ENCODE peak calls at places on chromosome 5, in nine cellular contexts. V is heart left ventricle; S is aorta; R is pancreas; Y is mucosa of descending colon; A is heart right ventricle; N is CD8-positive, alpha-beta memory T cell; G is kidney; B is GM12878. E is an unnamed sample. For H3K4me1, the result is how much of the 10 kb centered on the place peaks cover.

GRCh38 chr5:102249381-102249780 is 46.7 kb downstream of the SLCO4C1 start:
- DNase-seq in R (no peak), V (no peak), S (no peak), Y (no peak), N (no peak), B (no peak), G (no peak), A (no peak), E (no peak)

GRCh38 chr5:170536498-170536897 is 32.7 kb downstream of the KCNIP1 start:
- DNase-seq in Y (no peak), N (no peak), G (no peak), A (no peak), B (no peak), S (no peak), V (no peak), R (no peak), E (no peak)

GRCh38 chr5:42912184-42912766 is 100.6 kb upstream of the SELENOP start:
- DNase-seq in N (peak), G (no peak), R (no peak), Y (no peak), A (no peak), B (no peak), S (no peak), V (no peak), E (peak)

GRCh38 chr5:39495294-39495693 is 70.5 kb upstream of the DAB2 start:
- DNase-seq in Y (no peak), B (no peak), S (no peak), N (no peak), A (no peak), G (no peak), R (no peak), V (no peak), E (no peak)

GRCh38 chr5:111278824-111279504 is 54.8 kb downstream of the CAMK4 start:
- DNase-seq in G (no peak), S (peak), N (peak), R (peak), Y (peak), A (peak), V (peak), B (peak), E (peak)

GRCh38 chr5:68708156-68708841 is 385.5 kb upstream of the SLC30A5 start:
- DNase-seq in N (no peak), B (no peak), S (no peak), V (no peak), A (no peak), R (no peak), G (no peak), Y (no peak), E (no peak)

GRCh38 chr5:96509721-96510383 is 76.8 kb upstream of the PCSK1 start:
- DNase-seq in A (no peak), Y (no peak), V (no peak), S (no peak), N (no peak), G (no peak), R (no peak), B (no peak), E (no peak)

GRCh38 chr5:1204693-1205242 is 3.4 kb downstream of the SLC6A19 start:
- DNase-seq in S (peak), G (no peak), Y (no peak), A (peak), R (no peak), N (no peak), V (no peak), B (no peak), E (peak)

GRCh38 chr5:133370904-133371303 is 241.4 kb downstream of the FSTL4 start:
- DNase-seq in R (no peak), Y (no peak), N (no peak), B (no peak), V (no peak), A (no peak), G (peak), S (no peak), E (no peak)

GRCh38 chr5:79811081-79811480 is 121.4 kb downstream of the CMYA5 start:
- DNase-seq in N (no peak), V (no peak), S (no peak), G (no peak), B (no peak), A (no peak), Y (no peak), R (no peak), E (no peak)

GRCh38 chr5:124056326-124057160 is 544.6 kb downstream of the CSNK1G3 start:
- DNase-seq in Y (no peak), S (no peak), N (no peak), A (no peak), V (no peak), B (peak), R (no peak), G (no peak), E (no peak)

GRCh38 chr5:96463106-96463505 is 30.1 kb upstream of the PCSK1 start:
- DNase-seq in Y (no peak), R (no peak), N (no peak), B (no peak), G (no peak), V (no peak), S (no peak), A (no peak), E (no peak)

GRCh38 chr5:44845777-44846176 is 37.0 kb downstream of the MRPS30 start:
- DNase-seq in A (no peak), G (no peak), V (no peak), N (no peak), R (no peak), S (no peak), B (no peak), Y (no peak), E (peak)

GRCh38 chr5:31537349-31537748 is 5.2 kb downstream of the C5orf22 start:
- DNase-seq in V (no peak), S (no peak), B (no peak), G (no peak), A (no peak), N (no peak), R (no peak), Y (no peak), E (no peak)

GRCh38 chr5:34488984-34489383 is 167.1 kb upstream of the RAI14 start:
- DNase-seq in G (no peak), N (no peak), A (no peak), B (no peak), Y (no peak), S (no peak), V (no peak), R (no peak), E (no peak)

GRCh38 chr5:105789246-105789645 is 1881.5 kb downstream of the EFNA5 start:
- DNase-seq in A (no peak), V (no peak), S (no peak), G (no peak), N (no peak), Y (no peak), R (no peak), B (no peak), E (no peak)

GRCh38 chr5:177310757-177311173 is 933 bp downstream of the MXD3 start:
- DNase-seq in A (no peak), S (peak), Y (peak), G (peak), R (peak), V (peak), N (no peak), B (no peak), E (no peak)

GRCh38 chr5:173764321-173765029 is 123.7 kb upstream of the CPEB4 start:
- DNase-seq in S (peak), R (peak), G (peak), N (no peak), A (peak), Y (peak), B (no peak), V (peak), E (peak)

GRCh38 chr5:120605325-120606079 is 141.4 kb downstream of the PRR16 start:
- DNase-seq in S (peak), A (no peak), B (no peak), R (no peak), Y (no peak), G (no peak), V (no peak), N (no peak), E (no peak)

GRCh38 chr5:43425965-43426364 is 13.8 kb upstream of the CCL28 start:
- DNase-seq in Y (no peak), V (no peak), N (no peak), G (peak), S (no peak), B (no peak), R (no peak), A (no peak), E (no peak)

GRCh38 chr5:140785905-140786686 is at the start of gene PCDHA1:
- DNase-seq in V (no peak), A (no peak), Y (no peak), B (no peak), R (no peak), N (no peak), G (no peak), S (no peak), E (peak)

GRCh38 chr5:171542504-171543150 is 123.2 kb downstream of the FGF18 start:
- DNase-seq in G (peak), R (no peak), N (no peak), V (no peak), A (no peak), S (no peak), Y (no peak), B (no peak), E (no peak)

GRCh38 chr5:124182133-124182532 is 564.3 kb downstream of the ZNF608 start:
- DNase-seq in S (no peak), Y (no peak), A (no peak), V (no peak), G (no peak), N (no peak), B (no peak), R (no peak), E (no peak)

GRCh38 chr5:139901251-139901575 is 105.6 kb downstream of the PSD2 start:
- DNase-seq in R (no peak), G (no peak), B (no peak), Y (no peak), A (no peak), V (no peak), S (no peak), N (no peak), E (no peak)

GRCh38 chr5:386432-387341 is 56.3 kb upstream of the EXOC3 start:
- DNase-seq in B (no peak), G (no peak), V (no peak), R (peak), A (no peak), Y (peak), N (no peak), S (peak), E (no peak)

GRCh38 chr5:44881266-44881665 is 72.5 kb downstream of the MRPS30 start:
- DNase-seq in G (no peak), A (no peak), R (no peak), N (no peak), S (no peak), Y (no peak), B (no peak), V (no peak), E (no peak)

GRCh38 chr5:77379558-77380061 is 112.5 kb downstream of the WDR41 start:
- DNase-seq in S (no peak), Y (no peak), A (no peak), R (no peak), B (peak), G (no peak), V (no peak), N (no peak), E (no peak)

GRCh38 chr5:170076211-170076610 is 29.5 kb upstream of the FOXI1 start:
- DNase-seq in G (no peak), S (no peak), V (no peak), A (no peak), N (no peak), B (no peak), R (no peak), Y (no peak), E (no peak)

GRCh38 chr5:172180936-172181335 is 7.1 kb downstream of the STK10 start:
- DNase-seq in B (no peak), A (no peak), G (peak), Y (no peak), S (peak), N (no peak), V (no peak), R (no peak), E (no peak)

GRCh38 chr5:147509041-147509709 is 693 bp downstream of the DPYSL3 start:
- DNase-seq in G (peak), S (peak), R (peak), A (peak), Y (peak), N (no peak), V (peak), B (no peak), E (peak)

GRCh38 chr5:173075137-173075868 is 19.2 kb downstream of the CREBRF start:
- DNase-seq in V (no peak), R (no peak), S (no peak), B (no peak), N (no peak), A (no peak), G (no peak), Y (no peak), E (no peak)

GRCh38 chr5:35046754-35047153 is 995 bp downstream of the AGXT2 start:
- DNase-seq in B (no peak), R (no peak), V (no peak), N (no peak), A (no peak), G (no peak), Y (no peak), S (no peak), E (no peak)

GRCh38 chr5:34410411-34411139 is 245.6 kb upstream of the RAI14 start:
- DNase-seq in A (no peak), B (no peak), G (no peak), Y (no peak), R (no peak), V (no peak), S (no peak), N (no peak), E (no peak)

GRCh38 chr5:6633469-6634326 is 458 bp downstream of the SRD5A1 start:
- DNase-seq in B (no peak), Y (no peak), R (no peak), A (no peak), V (no peak), G (no peak), S (peak), N (no peak), E (peak)

GRCh38 chr5:98816574-98817222 is 43.2 kb downstream of the RGMB start:
- DNase-seq in N (no peak), S (no peak), R (peak), G (no peak), V (no peak), B (no peak), A (no peak), Y (peak), E (peak)

GRCh38 chr5:171427318-171428167 is 8.1 kb downstream of the FGF18 start:
- DNase-seq in R (peak), B (no peak), V (peak), Y (no peak), N (no peak), G (peak), S (no peak), A (peak), E (no peak)

GRCh38 chr5:151780348-151780747 is 8.6 kb downstream of the G3BP1 start:
- DNase-seq in S (no peak), V (no peak), A (no peak), Y (no peak), N (no peak), R (no peak), G (no peak), B (no peak), E (no peak)
- H3K4me1 ChIP-seq in S (under half), V (half or more), A (half or more), Y (under half), N (half or more), R (half or more), G (under half), B (under half), E (under half)

GRCh38 chr5:150520747-150521521 is 13.0 kb downstream of the NDST1 start:
- DNase-seq in A (no peak), G (no peak), V (no peak), Y (no peak), S (no peak), B (no peak), R (peak), N (no peak), E (no peak)
- H3K4me1 ChIP-seq in A (half or more), G (under half), V (half or more), Y (under half), S (under half), B (under half), R (half or more), N (under half), E (under half)

GRCh38 chr5:134846641-134846960 is 833 bp downstream of the C5orf24 start:
- DNase-seq in B (no peak), S (no peak), Y (no peak), G (no peak), V (peak), A (no peak), N (peak), R (no peak), E (peak)
- H3K4me1 ChIP-seq in B (under half), S (under half), Y (under half), G (under half), V (under half), A (under half), N (under half), R (under half), E (under half)

DNA sequence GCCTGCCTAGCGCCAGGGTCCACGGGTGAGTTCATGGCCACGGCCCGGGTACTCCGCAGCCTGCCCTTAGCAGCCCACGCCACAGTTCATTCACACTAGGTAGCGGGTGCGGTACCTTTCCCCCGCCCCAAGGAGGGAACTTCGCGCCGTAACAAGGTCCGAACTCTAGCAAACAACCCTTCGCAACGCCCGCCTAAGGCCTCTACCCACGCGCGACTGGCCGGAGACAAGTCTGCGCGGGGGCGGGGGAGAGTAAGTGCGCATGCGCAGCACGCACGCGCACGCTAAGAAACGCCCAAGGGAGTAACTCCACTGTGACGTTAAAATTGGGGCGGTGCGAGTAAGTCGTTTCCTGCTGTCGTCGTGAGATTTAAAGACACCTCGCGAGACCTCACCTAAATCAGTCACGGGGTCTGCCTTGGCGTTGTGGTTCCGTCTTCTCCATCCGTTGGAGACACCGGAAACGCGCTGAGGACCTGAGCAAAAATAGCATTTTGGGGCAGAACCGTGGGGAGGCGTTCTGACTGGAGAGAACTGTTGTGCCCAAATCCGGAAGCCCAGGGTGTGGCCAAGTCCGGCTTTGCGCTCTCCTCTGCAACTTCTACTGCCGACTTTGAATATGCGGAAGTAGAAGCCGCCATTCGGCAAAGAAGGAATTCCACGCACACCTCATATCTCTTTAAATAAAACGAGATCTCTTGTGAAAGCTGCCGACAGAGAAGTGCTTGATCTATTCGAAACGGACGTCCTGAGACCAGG is at the start of gene RAPGEF6:
- DNase-seq in V (peak), N (peak), Y (peak), B (peak), R (peak), A (peak), S (peak), G (peak), E (peak)
- H3K4me1 ChIP-seq in V (under half), N (half or more), Y (under half), B (under half), R (under half), A (half or more), S (under half), G (under half), E (under half)

GRCh38 chr5:74390822-74391221 is 249.7 kb downstream of the ENC1 start:
- DNase-seq in Y (no peak), V (no peak), G (no peak), N (no peak), B (no peak), A (no peak), S (no peak), R (no peak), E (no peak)

GRCh38 chr5:74389531-74390305 is 250.8 kb downstream of the ENC1 start:
- DNase-seq in B (no peak), G (no peak), N (no peak), V (no peak), R (no peak), S (no peak), Y (no peak), A (no peak), E (peak)

GRCh38 chr5:74392698-74393431 is 247.7 kb downstream of the ENC1 start:
- DNase-seq in Y (no peak), S (no peak), A (no peak), G (no peak), B (no peak), V (no peak), N (no peak), R (no peak), E (peak)

GRCh38 chr5:74390306-74390637 is 250.3 kb downstream of the ENC1 start:
- DNase-seq in N (no peak), V (no peak), G (no peak), S (no peak), B (no peak), R (no peak), A (no peak), Y (no peak), E (no peak)

DNA sequence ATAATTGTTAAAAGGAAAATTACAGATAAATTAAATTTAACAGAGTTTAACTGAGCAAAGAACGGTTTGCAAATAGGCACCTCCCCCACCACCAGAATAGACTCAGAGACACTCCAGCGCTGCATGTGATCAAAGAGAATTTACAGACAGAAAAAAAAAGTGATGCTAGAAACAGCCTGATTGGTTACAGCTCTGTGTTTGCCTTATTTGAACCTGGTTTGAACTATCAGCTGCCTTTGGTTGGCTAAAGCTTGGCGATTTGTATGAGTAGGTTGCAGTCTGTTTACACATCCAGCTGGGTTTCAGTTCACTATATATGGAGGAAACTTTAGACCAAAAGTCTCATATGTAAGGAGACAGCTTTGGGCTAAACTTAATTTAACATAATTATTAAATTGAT is 249.1 kb downstream of the ENC1 start:
- DNase-seq in G (no peak), Y (no peak), A (no peak), S (no peak), R (no peak), N (no peak), V (no peak), B (no peak), E (no peak)
- H3K4me1 ChIP-seq in G (under half), Y (under half), A (under half), S (under half), R (under half), N (under half), V (under half), B (under half), E (under half)

DNA sequence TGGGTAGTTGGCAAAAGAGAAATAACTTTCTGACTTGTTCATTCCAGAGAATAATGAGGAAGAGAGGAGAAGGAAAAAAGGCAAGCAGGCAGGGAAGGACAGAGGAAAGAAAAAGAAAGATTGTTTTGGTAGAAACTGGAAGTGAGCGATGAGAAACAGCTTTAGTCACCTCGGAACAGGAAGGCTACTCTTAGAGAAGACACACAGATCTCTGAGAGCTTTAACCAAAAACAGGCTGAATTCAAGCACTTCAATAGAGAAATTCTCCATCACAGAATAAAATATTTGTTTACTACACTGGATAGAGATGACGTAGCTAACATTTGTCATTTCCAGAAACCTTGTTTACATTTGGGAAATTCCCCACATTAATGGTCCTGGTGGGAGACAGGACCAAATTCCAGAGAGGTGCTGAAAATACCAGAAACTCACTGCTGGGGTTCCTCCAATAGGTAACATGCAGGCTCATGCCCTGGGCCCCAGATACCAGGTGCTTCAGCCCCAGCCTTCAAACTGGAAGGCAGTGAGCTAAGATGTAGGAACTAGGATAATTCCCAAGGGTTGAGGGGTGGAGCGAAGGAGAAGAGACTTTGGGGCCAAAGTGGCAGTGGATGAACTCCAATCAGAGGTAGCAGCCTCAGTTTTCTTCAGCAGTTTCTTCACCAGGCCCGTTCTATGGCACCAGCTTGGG is 227.7 kb upstream of the GRAMD2B start:
- DNase-seq in N (no peak), S (no peak), R (no peak), B (no peak), Y (no peak), G (no peak), A (no peak), V (no peak), E (no peak)
- H3K4me1 ChIP-seq in N (under half), S (under half), R (under half), B (under half), Y (under half), G (under half), A (under half), V (under half), E (under half)